ENCODE peak calls at places on chromosomes 16 and 17, in eight cellular contexts. O, Q, F, S, I, P, W and Y are unnamed samples.

GRCh38 chr16:49510141-49510540 is 136.5 kb downstream of the C16orf78 start:
- DNase-seq in F (no peak), W (no peak), O (no peak), I (no peak), S (no peak), Q (no peak), P (no peak), Y (no peak)

GRCh38 chr17:50634915-50635719 is 436 bp downstream of the ABCC3 start:
- DNase-seq in Q (no peak), W (no peak), I (no peak), P (no peak), O (no peak), S (no peak), F (no peak), Y (no peak)

GRCh38 chr16:48235058-48235555 is 9.0 kb upstream of the LONP2 start:
- DNase-seq in I (no peak), Q (no peak), P (no peak), O (no peak), S (no peak), F (no peak), W (peak), Y (no peak)

GRCh38 chr17:28849281-28849680 is 5.5 kb upstream of the ERAL1 start:
- DNase-seq in I (no peak), O (no peak), S (no peak), P (no peak), W (no peak), F (no peak), Q (no peak), Y (no peak)

GRCh38 chr16:31265329-31266245 is 5.8 kb downstream of the ITGAM start:
- DNase-seq in P (peak), O (peak), Q (no peak), I (no peak), W (peak), F (no peak), S (no peak), Y (peak)

GRCh38 chr17:62704381-62704971 is 77.0 kb downstream of the MRC2 start:
- DNase-seq in W (peak), Q (no peak), F (no peak), S (peak), I (no peak), P (peak), O (no peak), Y (no peak)

GRCh38 chr16:18802755-18803218 is 1.4 kb upstream of the ARL6IP1 start:
- DNase-seq in O (no peak), F (no peak), P (no peak), W (no peak), S (no peak), I (no peak), Q (no peak), Y (no peak)

GRCh38 chr17:58521680-58522079 is 7.2 kb upstream of the MTMR4 start:
- DNase-seq in S (no peak), O (no peak), W (no peak), P (no peak), F (no peak), I (no peak), Q (no peak), Y (no peak)

GRCh38 chr16:58652741-58653140 is 23.1 kb upstream of the CNOT1 start:
- DNase-seq in Q (no peak), S (no peak), O (no peak), W (no peak), P (peak), F (no peak), I (no peak), Y (no peak)

GRCh38 chr16:86975445-86975844 is 341.7 kb downstream of the C16orf95 start:
- DNase-seq in I (no peak), Q (peak), O (no peak), P (peak), S (peak), F (no peak), W (no peak), Y (no peak)

GRCh38 chr17:19770985-19771710 is 23.1 kb upstream of the ALDH3A1 start:
- DNase-seq in S (no peak), I (no peak), W (no peak), Q (no peak), F (no peak), O (no peak), P (no peak), Y (no peak)

GRCh38 chr16:81004646-81005353 is 1.9 kb downstream of the CMC2 start:
- DNase-seq in Q (no peak), F (no peak), S (no peak), O (peak), W (peak), I (peak), P (peak), Y (peak)

GRCh38 chr17:8222630-8223355 is 12.4 kb upstream of the AURKB start:
- DNase-seq in S (peak), F (peak), W (peak), P (peak), Q (peak), I (peak), O (peak), Y (peak)

GRCh38 chr17:2796164-2797140 is at the start of gene RAP1GAP2:
- DNase-seq in F (no peak), O (peak), W (no peak), Q (peak), P (no peak), I (peak), S (peak), Y (no peak)

GRCh38 chr16:73006021-73006420 is 41.9 kb downstream of the ZFHX3 start:
- DNase-seq in S (no peak), I (no peak), W (no peak), P (no peak), O (no peak), F (no peak), Q (peak), Y (no peak)

GRCh38 chr17:1412185-1413110 is 12.4 kb upstream of the YWHAE start:
- DNase-seq in F (no peak), Q (peak), I (no peak), O (no peak), W (no peak), P (peak), S (no peak), Y (no peak)

GRCh38 chr17:77834170-77835115 is 124.1 kb upstream of the TNRC6C start:
- DNase-seq in Q (peak), S (peak), W (peak), O (peak), F (no peak), I (peak), P (peak), Y (peak)

GRCh38 chr17:77476920-77477805 is 336.4 kb downstream of the SEC14L1 start:
- DNase-seq in W (no peak), F (no peak), S (no peak), Q (peak), P (peak), I (peak), O (peak), Y (peak)

GRCh38 chr16:11198817-11199216 is 57.2 kb downstream of the SOCS1 start:
- DNase-seq in S (peak), I (no peak), P (no peak), W (peak), O (no peak), Q (no peak), F (no peak), Y (no peak)

GRCh38 chr16:78237346-78237745 is 137.9 kb downstream of the WWOX start:
- DNase-seq in S (no peak), Q (no peak), I (peak), O (no peak), P (no peak), F (no peak), W (no peak), Y (no peak)

GRCh38 chr17:21511368-21512195 is 135.4 kb downstream of the KCNJ12 start:
- DNase-seq in W (peak), Q (peak), O (peak), I (peak), S (peak), P (peak), F (peak), Y (peak)

GRCh38 chr16:84832488-84833141 is 12.8 kb downstream of the CRISPLD2 start:
- DNase-seq in Q (peak), S (no peak), P (peak), I (peak), W (no peak), O (no peak), F (no peak), Y (peak)

GRCh38 chr16:10519929-10520868 is 60.2 kb downstream of the EMP2 start:
- DNase-seq in Q (no peak), F (no peak), O (no peak), I (no peak), S (no peak), P (no peak), W (peak), Y (no peak)

GRCh38 chr16:55184052-55184451 is 140.0 kb upstream of the IRX6 start:
- DNase-seq in I (no peak), O (no peak), W (no peak), P (no peak), F (no peak), Q (no peak), S (no peak), Y (no peak)

GRCh38 chr16:85137323-85138072 is 25.2 kb upstream of the CIBAR2 start:
- DNase-seq in F (no peak), P (peak), W (peak), O (no peak), I (peak), S (peak), Q (peak), Y (peak)

GRCh38 chr16:1296688-1297412 is 12.6 kb upstream of the UBE2I start:
- DNase-seq in S (no peak), O (peak), P (no peak), I (no peak), F (peak), W (peak), Q (no peak), Y (no peak)

GRCh38 chr17:55295411-55296170 is 30.8 kb downstream of the HLF start:
- DNase-seq in Q (peak), O (peak), W (no peak), I (peak), F (peak), S (peak), P (peak), Y (no peak)

GRCh38 chr16:75614247-75614897 is 8.7 kb downstream of the ADAT1 start:
- DNase-seq in O (no peak), S (no peak), I (no peak), P (peak), W (peak), F (no peak), Q (no peak), Y (no peak)

GRCh38 chr17:50482110-50482509 is 3.5 kb downstream of the RSAD1 start:
- DNase-seq in Q (no peak), F (no peak), O (no peak), W (no peak), S (no peak), P (no peak), I (no peak), Y (no peak)

GRCh38 chr17:33521784-33522183 is 228.7 kb upstream of the ASIC2 start:
- DNase-seq in Q (no peak), S (peak), I (no peak), F (no peak), P (no peak), O (no peak), W (no peak), Y (no peak)

GRCh38 chr16:58026705-58027340 is 1.3 kb downstream of the MMP15 start:
- DNase-seq in O (no peak), S (peak), I (no peak), Q (no peak), F (no peak), W (no peak), P (no peak), Y (no peak)

DNA sequence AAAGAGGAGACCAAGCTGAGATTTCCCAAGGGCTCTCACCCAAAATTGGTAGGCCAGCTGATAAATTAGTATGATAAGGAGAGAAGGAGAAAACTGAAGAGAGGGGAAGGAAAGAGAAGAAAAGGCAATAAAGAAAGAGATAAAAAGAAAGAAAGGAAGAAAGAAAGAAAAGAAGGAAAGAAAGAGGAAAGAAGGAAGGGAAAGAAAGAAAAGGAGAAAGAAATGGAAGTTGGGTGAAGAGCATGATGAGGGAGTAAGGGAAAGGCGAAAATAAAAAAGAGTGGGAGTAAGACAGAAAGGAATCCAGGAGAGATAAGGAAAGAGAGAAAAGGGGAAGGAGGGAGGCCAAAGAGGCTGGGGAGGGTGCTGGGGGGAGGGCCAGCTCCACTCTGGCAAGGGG is 95.4 kb downstream of the MRM1 start:
- DNase-seq in O (no peak), P (no peak), W (no peak), F (no peak), Q (no peak), S (no peak), I (no peak), Y (no peak)
- TF ChIP-seq CTCF in O (no peak), P (no peak), W (no peak), F (no peak), Q (no peak), S (no peak), I (no peak), Y (no peak)

GRCh38 chr17:75637143-75637538 is 3.9 kb downstream of the SMIM5 start:
- DNase-seq in F (no peak), Q (no peak), O (no peak), P (no peak), W (no peak), S (no peak), I (peak), Y (no peak)
- H3K4me3 ChIP-seq in F (no peak), Q (no peak), O (no peak), P (no peak), W (no peak), S (no peak), I (no peak), Y (no peak)

GRCh38 chr17:4934173-4934979 is 2.3 kb downstream of the GP1BA start:
- DNase-seq in F (no peak), W (peak), P (peak), S (peak), O (peak), Q (no peak), I (no peak), Y (no peak)
- TF ChIP-seq CTCF in F (no peak), W (no peak), P (peak), S (peak), O (peak), Q (no peak), I (no peak), Y (peak)

GRCh38 chr17:81387235-81388060 is 7.8 kb upstream of the BAHCC1 start:
- DNase-seq in O (no peak), P (peak), S (no peak), W (no peak), F (no peak), I (peak), Q (no peak), Y (no peak)
- H3K4me3 ChIP-seq in O (peak), P (peak), S (peak), W (peak), F (peak), I (peak), Q (peak), Y (peak)

DNA sequence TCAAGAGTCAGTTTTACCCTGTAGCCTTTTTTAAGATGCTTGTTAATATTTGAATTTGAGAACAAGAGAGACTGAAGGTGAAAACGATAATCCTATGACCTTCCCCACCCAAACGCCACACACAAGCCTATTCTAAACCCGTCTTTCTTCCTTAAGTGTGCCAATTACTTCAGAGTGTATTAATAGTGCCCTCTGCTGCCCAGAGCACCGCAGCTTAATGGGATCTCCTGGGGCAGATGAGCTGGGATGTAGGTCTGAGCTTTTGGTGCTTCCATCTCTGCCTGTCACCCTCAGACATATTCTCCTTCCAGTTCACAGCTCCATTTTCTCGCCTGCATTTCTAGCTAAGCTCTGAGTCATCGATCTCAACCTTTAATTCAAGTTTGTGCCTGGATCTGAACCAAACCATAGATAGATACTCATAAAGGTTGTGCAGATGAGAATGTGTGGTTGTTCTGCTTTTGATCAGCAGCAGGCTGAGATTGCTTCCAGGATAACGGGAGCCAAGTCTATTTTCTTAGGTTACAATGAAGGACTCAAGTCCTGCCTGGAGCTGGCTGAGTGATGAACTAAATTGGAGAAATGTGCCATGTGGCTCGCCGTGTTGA is 46.4 kb upstream of the CDH13 start:
- DNase-seq in S (no peak), Q (no peak), W (no peak), F (no peak), I (peak), O (no peak), P (peak), Y (no peak)
- TF ChIP-seq CTCF in S (no peak), Q (peak), W (peak), F (peak), I (no peak), O (no peak), P (peak), Y (peak)

GRCh38 chr17:31561469-31562412 is 170.3 kb downstream of the RAB11FIP4 start:
- DNase-seq in W (peak), Q (no peak), F (no peak), P (peak), O (no peak), I (no peak), S (no peak), Y (no peak)

GRCh38 chr17:31562447-31562846 is 171.0 kb downstream of the RAB11FIP4 start:
- DNase-seq in W (no peak), F (no peak), I (no peak), P (no peak), Q (no peak), S (no peak), O (no peak), Y (no peak)

GRCh38 chr17:31558748-31559646 is 167.5 kb downstream of the RAB11FIP4 start:
- DNase-seq in Q (peak), I (peak), W (peak), O (peak), S (peak), P (peak), F (no peak), Y (no peak)

GRCh38 chr17:31559647-31560501 is 168.4 kb downstream of the RAB11FIP4 start:
- DNase-seq in O (no peak), F (no peak), W (no peak), P (no peak), Q (no peak), I (no peak), S (no peak), Y (no peak)

GRCh38 chr17:31560836-31561235 is 169.4 kb downstream of the RAB11FIP4 start:
- DNase-seq in W (peak), S (no peak), O (no peak), Q (no peak), F (no peak), I (no peak), P (no peak), Y (no peak)
- H3K4me3 ChIP-seq in W (peak), S (no peak), O (no peak), Q (peak), F (peak), I (peak), P (peak), Y (peak)

GRCh38 chr17:68511254-68511670 is 968 bp upstream of the PRKAR1A start:
- DNase-seq in P (no peak), W (no peak), I (no peak), F (no peak), S (no peak), O (no peak), Q (no peak), Y (no peak)
- TF ChIP-seq CTCF in P (no peak), W (no peak), I (no peak), F (no peak), S (peak), O (peak), Q (no peak), Y (peak)

GRCh38 chr17:64969046-64969501 is 49.8 kb upstream of the LRRC37A3 start:
- DNase-seq in I (no peak), P (no peak), W (no peak), Q (no peak), O (peak), S (no peak), F (no peak), Y (no peak)

DNA sequence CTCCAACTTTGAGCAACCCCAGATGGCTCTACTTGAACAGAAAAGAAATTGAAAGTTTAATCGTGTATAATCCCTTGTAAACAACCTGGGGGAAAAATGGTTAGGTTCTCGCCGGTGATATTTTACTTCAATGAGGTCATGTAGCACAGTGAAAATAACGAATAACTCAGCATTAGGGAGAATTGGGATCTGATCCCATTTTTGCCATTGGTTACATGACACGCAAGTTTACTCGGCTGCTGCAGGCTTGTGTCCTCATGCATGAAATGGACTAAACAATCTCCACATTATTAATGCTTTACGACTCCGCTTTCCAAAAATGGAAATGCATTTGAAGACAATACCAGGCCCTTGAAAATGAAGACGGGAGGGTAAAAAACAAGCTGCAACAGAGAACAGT is 45.5 kb upstream of the LRRC37A3 start:
- DNase-seq in P (no peak), W (no peak), I (no peak), S (no peak), Q (no peak), O (no peak), F (no peak), Y (no peak)
- H3K4me3 ChIP-seq in P (no peak), W (no peak), I (no peak), S (peak), Q (no peak), O (no peak), F (no peak), Y (no peak)